ENCODE peak calls at places on chromosomes 1 and 21, in eight cellular contexts. W is MM.1S, V is neuronal stem cell, G is PC-3, X is GM23248, Y is HCT116, P is fibroblast of lung, H is endodermal cell. Q is an unnamed sample.

GRCh38 chr1:87045757-87046422 is 131.5 kb downstream of the HS2ST1 start:
- DNase-seq in W (no peak), V (no peak), G (no peak), X (peak; percentile 6), Y (no peak), P (peak; percentile 63), H (no peak), Q (no peak)

GRCh38 chr1:51421961-51422360 is 91.6 kb upstream of the TTC39A start:
- DNase-seq in W (no peak), V (peak; percentile 51), G (peak; percentile 54), X (peak; percentile 78), Y (peak; percentile 48), P (peak; percentile 61), H (no peak), Q (peak; percentile 85)

GRCh38 chr1:41347276-41347675 is 14.0 kb upstream of the FOXO6 start:
- DNase-seq in W (no peak), V (no peak), G (peak; percentile 48), X (no peak), Y (no peak), P (no peak), H (peak; percentile 26), Q (no peak)

GRCh38 chr1:58922302-58923089 is 138.6 kb upstream of the JUN start:
- DNase-seq in W (peak; percentile 70), V (no peak), G (no peak), X (no peak), Y (no peak), P (peak; percentile 38), H (no peak), Q (no peak)

GRCh38 chr1:248686815-248687214 is 15.8 kb downstream of the OR14I1 start:
- DNase-seq in W (peak; percentile 50), V (no peak), G (peak; percentile 66), X (no peak), Y (no peak), P (no peak), H (no peak), Q (peak; percentile 71)

GRCh38 chr1:152998476-152998875 is 3.1 kb upstream of the SPRR3 start:
- DNase-seq in W (no peak), V (no peak), G (no peak), X (no peak), Y (no peak), P (no peak), H (no peak), Q (no peak)

GRCh38 chr1:220711086-220711809 is 21.1 kb downstream of the C1orf115 start:
- DNase-seq in W (no peak), V (no peak), G (no peak), X (no peak), Y (no peak), P (no peak), H (no peak), Q (peak; percentile 87)

GRCh38 chr1:36625253-36625958 is 142.7 kb upstream of the CSF3R start:
- DNase-seq in W (no peak), V (no peak), G (no peak), X (no peak), Y (no peak), P (no peak), H (no peak), Q (no peak)

GRCh38 chr21:35476616-35477395 is 427.7 kb upstream of the RUNX1 start:
- DNase-seq in W (no peak), V (no peak), G (peak; percentile 54), X (peak; percentile 54), Y (no peak), P (peak; percentile 74), H (no peak), Q (no peak)

GRCh38 chr1:58968360-58968952 is 184.6 kb upstream of the JUN start:
- DNase-seq in W (peak; percentile 94), V (no peak), G (no peak), X (peak; percentile 76), Y (no peak), P (peak; percentile 48), H (no peak), Q (no peak)

GRCh38 chr1:110633646-110634030 is 27.5 kb upstream of the KCNA2 start:
- DNase-seq in W (no peak), V (no peak), G (no peak), X (no peak), Y (no peak), P (no peak), H (peak; percentile 19), Q (no peak)

GRCh38 chr1:28028873-28029654 is 59.3 kb downstream of the EYA3 start:
- DNase-seq in W (peak; percentile 83), V (no peak), G (no peak), X (peak; percentile 34), Y (no peak), P (peak; percentile 46), H (no peak), Q (no peak)

GRCh38 chr1:18734461-18735368 is 104.1 kb downstream of the PAX7 start:
- DNase-seq in W (no peak), V (no peak), G (no peak), X (no peak), Y (no peak), P (no peak), H (peak; percentile 35), Q (no peak)

GRCh38 chr1:210786546-210786945 is 347.4 kb downstream of the KCNH1 start:
- DNase-seq in W (no peak), V (no peak), G (no peak), X (no peak), Y (no peak), P (no peak), H (no peak), Q (no peak)

GRCh38 chr1:200328379-200328778 is 81.5 kb downstream of the ZNF281 start:
- DNase-seq in W (no peak), V (no peak), G (no peak), X (no peak), Y (no peak), P (peak; percentile 64), H (no peak), Q (no peak)

GRCh38 chr1:22808846-22809501 is 98.3 kb downstream of the EPHB2 start:
- DNase-seq in W (no peak), V (no peak), G (peak; percentile 24), X (peak; percentile 95), Y (no peak), P (peak; percentile 93), H (no peak), Q (no peak)

GRCh38 chr1:233721003-233721595 is 107.2 kb downstream of the KCNK1 start:
- DNase-seq in W (no peak), V (no peak), G (peak; percentile 50), X (no peak), Y (no peak), P (no peak), H (peak; percentile 54), Q (no peak)

GRCh38 chr1:199123615-199124014 is 484.8 kb downstream of the PTPRC start:
- DNase-seq in W (no peak), V (no peak), G (peak; percentile 3), X (peak; percentile 93), Y (no peak), P (peak; percentile 94), H (no peak), Q (no peak)

GRCh38 chr1:210684466-210685294 is 356.0 kb downstream of the HHAT start:
- DNase-seq in W (peak; percentile 83), V (no peak), G (no peak), X (no peak), Y (no peak), P (no peak), H (no peak), Q (no peak)

GRCh38 chr1:24743404-24744211 is 1.6 kb upstream of the CLIC4 start:
- DNase-seq in W (peak; percentile 92), V (no peak), G (no peak), X (peak; percentile 91), Y (no peak), P (peak; percentile 62), H (peak; percentile 65), Q (peak; percentile 75)

GRCh38 chr1:217026506-217026905 is 303.3 kb upstream of the ESRRG start:
- DNase-seq in W (no peak), V (no peak), G (peak; percentile 69), X (peak; percentile 2), Y (no peak), P (peak; percentile 45), H (no peak), Q (no peak)

GRCh38 chr1:208203127-208203847 is 40.9 kb downstream of the PLXNA2 start:
- DNase-seq in W (no peak), V (no peak), G (peak; percentile 98), X (peak; percentile 92), Y (no peak), P (peak; percentile 87), H (no peak), Q (no peak)
- H3K27ac ChIP-seq in W (no peak overlapping the region), V (no peak overlapping the region), G (peak overlapping the region; percentile 91), X (peak overlapping the region; percentile 86), Y (no peak overlapping the region), P (no peak overlapping the region), H (no peak overlapping the region), Q (no peak overlapping the region)

GRCh38 chr1:206681359-206681758 is 3.3 kb upstream of the MAPKAPK2 start:
- DNase-seq in W (no peak), V (no peak), G (no peak), X (no peak), Y (no peak), P (no peak), H (no peak), Q (no peak)

GRCh38 chr1:206682111-206682510 is 2.6 kb upstream of the MAPKAPK2 start:
- DNase-seq in W (no peak), V (no peak), G (no peak), X (no peak), Y (no peak), P (no peak), H (no peak), Q (peak; percentile 66)

GRCh38 chr1:206684478-206685255 is at the start of gene MAPKAPK2:
- DNase-seq in W (peak; percentile 82), V (peak; percentile 76), G (peak; percentile 76), X (peak; percentile 93), Y (peak; percentile 23), P (peak; percentile 55), H (peak; percentile 94), Q (peak; percentile 88)

GRCh38 chr1:206684003-206684402 is 702 bp upstream of the MAPKAPK2 start:
- DNase-seq in W (no peak), V (no peak), G (no peak), X (no peak), Y (no peak), P (no peak), H (no peak), Q (no peak)

DNA sequence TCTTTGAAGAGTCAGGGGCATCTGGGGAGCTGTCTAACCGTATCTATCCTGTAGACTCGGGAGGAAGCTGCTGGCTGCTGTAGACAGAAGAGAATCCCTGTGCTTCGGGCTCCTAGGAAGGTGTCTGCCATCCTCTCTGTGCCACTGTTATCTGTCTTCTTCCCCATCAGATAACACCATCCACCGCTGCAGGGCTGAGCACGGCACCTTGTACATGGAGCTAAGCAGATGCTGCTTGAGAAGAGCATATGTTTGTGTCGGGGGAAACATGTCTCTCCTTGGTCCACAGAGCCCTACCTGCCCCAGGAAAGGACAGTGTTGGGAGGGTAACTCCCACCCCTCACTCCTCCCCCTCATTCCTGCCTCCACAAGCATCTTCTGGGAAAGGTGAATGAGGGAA is 1.4 kb upstream of the MAPKAPK2 start:
- DNase-seq in W (no peak), V (no peak), G (no peak), X (no peak), Y (no peak), P (no peak), H (no peak), Q (no peak)
- H3K9ac ChIP-seq in W (no peak overlapping the region), V (no peak overlapping the region), G (no peak overlapping the region), X (no peak overlapping the region), Y (no peak overlapping the region), P (no peak overlapping the region), H (no peak overlapping the region), Q (no peak overlapping the region)

GRCh38 chr1:150748859-150749719 is 16.5 kb downstream of the CTSS start:
- DNase-seq in W (no peak), V (no peak), G (no peak), X (no peak), Y (no peak), P (no peak), H (no peak), Q (no peak)
- H3K27ac ChIP-seq in W (no peak overlapping the region), V (no peak overlapping the region), G (no peak overlapping the region), X (no peak overlapping the region), Y (no peak overlapping the region), P (no peak overlapping the region), H (no peak overlapping the region), Q (no peak overlapping the region)

GRCh38 chr1:112714313-112715263 is 544 bp downstream of the PPM1J start:
- DNase-seq in W (no peak), V (no peak), G (peak; percentile 20), X (peak; percentile 60), Y (no peak), P (no peak), H (peak; percentile 78), Q (peak; percentile 55)
- H3K9ac ChIP-seq in W (no peak overlapping the region), V (peak overlapping the region; percentile 64), G (peak overlapping the region; percentile 46), X (peak overlapping the region; percentile 9), Y (peak overlapping the region; percentile 72), P (no peak overlapping the region), H (no peak overlapping the region), Q (peak overlapping the region; percentile 68)